ENCODE peak calls at places on chromosomes 2 and 18, in eight cellular contexts. One of them, this sample, is unnamed.

GRCh38 chr18:36017232-36017631 is 44.8 kb downstream of the RMP24 start:
- DNase-seq in GM03348: peak
- DNase-seq in H54: no peak
- DNase-seq in fibroblast of the conjunctiva: peak
- DNase-seq in HepG2: no peak
- DNase-seq in OCI-LY7: no peak
- DNase-seq in effector CD4-positive, alpha-beta T cell: no peak
- DNase-seq in RPMI7951: no peak
- DNase-seq in this sample: no peak

GRCh38 chr2:230871361-230872150 is 6.8 kb downstream of the ITM2C start:
- DNase-seq in GM03348: no peak
- DNase-seq in H54: no peak
- DNase-seq in fibroblast of the conjunctiva: no peak
- DNase-seq in HepG2: no peak
- DNase-seq in OCI-LY7: no peak
- DNase-seq in effector CD4-positive, alpha-beta T cell: no peak
- DNase-seq in RPMI7951: no peak
- DNase-seq in this sample: peak

GRCh38 chr2:71846072-71846471 is 301.6 kb downstream of the CYP26B1 start:
- DNase-seq in GM03348: no peak
- DNase-seq in H54: no peak
- DNase-seq in fibroblast of the conjunctiva: no peak
- DNase-seq in HepG2: no peak
- DNase-seq in OCI-LY7: no peak
- DNase-seq in effector CD4-positive, alpha-beta T cell: no peak
- DNase-seq in RPMI7951: no peak
- DNase-seq in this sample: no peak

GRCh38 chr2:204825054-204825453 is 279.8 kb downstream of the PARD3B start:
- DNase-seq in GM03348: no peak
- DNase-seq in H54: no peak
- DNase-seq in fibroblast of the conjunctiva: no peak
- DNase-seq in HepG2: no peak
- DNase-seq in OCI-LY7: no peak
- DNase-seq in effector CD4-positive, alpha-beta T cell: no peak
- DNase-seq in RPMI7951: peak
- DNase-seq in this sample: no peak

GRCh38 chr2:200985806-200986205 is 22.3 kb upstream of the ORC2 start:
- DNase-seq in GM03348: peak
- DNase-seq in H54: no peak
- DNase-seq in fibroblast of the conjunctiva: no peak
- DNase-seq in HepG2: no peak
- DNase-seq in OCI-LY7: no peak
- DNase-seq in effector CD4-positive, alpha-beta T cell: no peak
- DNase-seq in RPMI7951: no peak
- DNase-seq in this sample: peak

GRCh38 chr2:119367472-119368099 is 809 bp downstream of the DBI start:
- DNase-seq in GM03348: peak
- DNase-seq in H54: peak
- DNase-seq in fibroblast of the conjunctiva: no peak
- DNase-seq in HepG2: peak
- DNase-seq in OCI-LY7: peak
- DNase-seq in effector CD4-positive, alpha-beta T cell: peak
- DNase-seq in RPMI7951: peak
- DNase-seq in this sample: peak

GRCh38 chr18:63186520-63186919 is 133.0 kb downstream of the BCL2 start:
- DNase-seq in GM03348: no peak
- DNase-seq in H54: no peak
- DNase-seq in fibroblast of the conjunctiva: no peak
- DNase-seq in HepG2: no peak
- DNase-seq in OCI-LY7: no peak
- DNase-seq in effector CD4-positive, alpha-beta T cell: no peak
- DNase-seq in RPMI7951: no peak
- DNase-seq in this sample: no peak

GRCh38 chr2:161625314-161625919 is 1.2 kb downstream of the SLC4A10 start:
- DNase-seq in GM03348: no peak
- DNase-seq in H54: no peak
- DNase-seq in fibroblast of the conjunctiva: no peak
- DNase-seq in HepG2: no peak
- DNase-seq in OCI-LY7: no peak
- DNase-seq in effector CD4-positive, alpha-beta T cell: no peak
- DNase-seq in RPMI7951: no peak
- DNase-seq in this sample: peak

GRCh38 chr18:75052475-75052874 is 156.5 kb downstream of the PTGR3 start:
- DNase-seq in GM03348: no peak
- DNase-seq in H54: no peak
- DNase-seq in fibroblast of the conjunctiva: no peak
- DNase-seq in HepG2: no peak
- DNase-seq in OCI-LY7: no peak
- DNase-seq in effector CD4-positive, alpha-beta T cell: no peak
- DNase-seq in RPMI7951: no peak
- DNase-seq in this sample: no peak

GRCh38 chr2:23673830-23674679 is 252.9 kb downstream of the ATAD2B start:
- DNase-seq in GM03348: no peak
- DNase-seq in H54: no peak
- DNase-seq in fibroblast of the conjunctiva: no peak
- DNase-seq in HepG2: peak
- DNase-seq in OCI-LY7: peak
- DNase-seq in effector CD4-positive, alpha-beta T cell: no peak
- DNase-seq in RPMI7951: no peak
- DNase-seq in this sample: peak

GRCh38 chr2:97914691-97915213 is 81.0 kb downstream of the TMEM131 start:
- DNase-seq in GM03348: no peak
- DNase-seq in H54: no peak
- DNase-seq in fibroblast of the conjunctiva: no peak
- DNase-seq in HepG2: no peak
- DNase-seq in OCI-LY7: no peak
- DNase-seq in effector CD4-positive, alpha-beta T cell: no peak
- DNase-seq in RPMI7951: no peak
- DNase-seq in this sample: no peak

GRCh38 chr2:44167908-44168683 is 579 bp upstream of the PPM1B start:
- DNase-seq in GM03348: peak
- DNase-seq in H54: peak
- DNase-seq in fibroblast of the conjunctiva: peak
- DNase-seq in HepG2: peak
- DNase-seq in OCI-LY7: peak
- DNase-seq in effector CD4-positive, alpha-beta T cell: peak
- DNase-seq in RPMI7951: peak
- DNase-seq in this sample: peak

GRCh38 chr2:168692132-168692762 is 110.2 kb upstream of the NOSTRIN start:
- DNase-seq in GM03348: no peak
- DNase-seq in H54: no peak
- DNase-seq in fibroblast of the conjunctiva: no peak
- DNase-seq in HepG2: no peak
- DNase-seq in OCI-LY7: no peak
- DNase-seq in effector CD4-positive, alpha-beta T cell: no peak
- DNase-seq in RPMI7951: no peak
- DNase-seq in this sample: no peak

GRCh38 chr2:36538345-36538744 is 59.6 kb downstream of the FEZ2 start:
- DNase-seq in GM03348: no peak
- DNase-seq in H54: no peak
- DNase-seq in fibroblast of the conjunctiva: no peak
- DNase-seq in HepG2: no peak
- DNase-seq in OCI-LY7: no peak
- DNase-seq in effector CD4-positive, alpha-beta T cell: no peak
- DNase-seq in RPMI7951: no peak
- DNase-seq in this sample: no peak

GRCh38 chr2:194203898-194204297 is 1453.1 kb upstream of the SLC39A10 start:
- DNase-seq in GM03348: no peak
- DNase-seq in H54: no peak
- DNase-seq in fibroblast of the conjunctiva: peak
- DNase-seq in HepG2: no peak
- DNase-seq in OCI-LY7: no peak
- DNase-seq in effector CD4-positive, alpha-beta T cell: no peak
- DNase-seq in RPMI7951: peak
- DNase-seq in this sample: peak

GRCh38 chr2:121084137-121084680 is 200.8 kb downstream of the TFCP2L1 start:
- DNase-seq in GM03348: no peak
- DNase-seq in H54: no peak
- DNase-seq in fibroblast of the conjunctiva: no peak
- DNase-seq in HepG2: no peak
- DNase-seq in OCI-LY7: no peak
- DNase-seq in effector CD4-positive, alpha-beta T cell: no peak
- DNase-seq in RPMI7951: peak
- DNase-seq in this sample: no peak

GRCh38 chr2:147989809-147990403 is 30.6 kb downstream of the ORC4 start:
- DNase-seq in GM03348: peak
- DNase-seq in H54: peak
- DNase-seq in fibroblast of the conjunctiva: peak
- DNase-seq in HepG2: peak
- DNase-seq in OCI-LY7: peak
- DNase-seq in effector CD4-positive, alpha-beta T cell: peak
- DNase-seq in RPMI7951: peak
- DNase-seq in this sample: peak

GRCh38 chr2:233676046-233676445 is 4.3 kb downstream of the UGT1A9 start:
- DNase-seq in GM03348: no peak
- DNase-seq in H54: no peak
- DNase-seq in fibroblast of the conjunctiva: no peak
- DNase-seq in HepG2: no peak
- DNase-seq in OCI-LY7: no peak
- DNase-seq in effector CD4-positive, alpha-beta T cell: no peak
- DNase-seq in RPMI7951: peak
- DNase-seq in this sample: no peak

GRCh38 chr18:46728219-46728930 is 28.5 kb downstream of the ST8SIA5 start:
- DNase-seq in GM03348: no peak
- DNase-seq in H54: no peak
- DNase-seq in fibroblast of the conjunctiva: no peak
- DNase-seq in HepG2: no peak
- DNase-seq in OCI-LY7: no peak
- DNase-seq in effector CD4-positive, alpha-beta T cell: no peak
- DNase-seq in RPMI7951: no peak
- DNase-seq in this sample: no peak